ENCODE peak calls at places on chromosome 22, in four cellular contexts. F is K562, P is pancreas, S is brain microvascular endothelial cell. T is an unnamed sample.

GRCh38 chr22:27045103-27045940 is 387.9 kb downstream of the MIAT start:
- DNase-seq in F (no peak), P (peak; percentile 26), S (peak; percentile 65), T (peak; percentile 12)

GRCh38 chr22:26471522-26471921 is 12.1 kb downstream of the HPS4 start:
- DNase-seq in F (no peak), P (no peak), S (peak; percentile 52), T (peak; percentile 94)

GRCh38 chr22:42313204-42313603 is 42.8 kb upstream of the TCF20 start:
- DNase-seq in F (no peak), P (no peak), S (no peak), T (no peak)

GRCh38 chr22:41330169-41330568 is 28.8 kb downstream of the ZC3H7B start:
- DNase-seq in F (no peak), P (no peak), S (no peak), T (no peak)

GRCh38 chr22:45239378-45240136 is 1.1 kb downstream of the KIAA0930 start:
- DNase-seq in F (no peak), P (no peak), S (no peak), T (no peak)

GRCh38 chr22:44743804-44744211 is 8.6 kb upstream of the ARHGAP8 start:
- DNase-seq in F (no peak), P (no peak), S (no peak), T (no peak)

GRCh38 chr22:50186181-50186731 is 543 bp downstream of the TRABD start:
- DNase-seq in F (peak; percentile 52), P (no peak), S (no peak), T (no peak)

GRCh38 chr22:19603767-19604166 is 79.6 kb upstream of the CLDN5 start:
- DNase-seq in F (peak; percentile 51), P (no peak), S (no peak), T (no peak)

GRCh38 chr22:22576244-22576988 is 17.4 kb upstream of the PRAME start:
- DNase-seq in F (peak; percentile 98), P (peak; percentile 12), S (peak; percentile 45), T (no peak)
- TF ChIP-seq CTCF in F (no peak), P (peak; percentile 67), S (peak; percentile 93), T (peak; percentile 97)

DNA sequence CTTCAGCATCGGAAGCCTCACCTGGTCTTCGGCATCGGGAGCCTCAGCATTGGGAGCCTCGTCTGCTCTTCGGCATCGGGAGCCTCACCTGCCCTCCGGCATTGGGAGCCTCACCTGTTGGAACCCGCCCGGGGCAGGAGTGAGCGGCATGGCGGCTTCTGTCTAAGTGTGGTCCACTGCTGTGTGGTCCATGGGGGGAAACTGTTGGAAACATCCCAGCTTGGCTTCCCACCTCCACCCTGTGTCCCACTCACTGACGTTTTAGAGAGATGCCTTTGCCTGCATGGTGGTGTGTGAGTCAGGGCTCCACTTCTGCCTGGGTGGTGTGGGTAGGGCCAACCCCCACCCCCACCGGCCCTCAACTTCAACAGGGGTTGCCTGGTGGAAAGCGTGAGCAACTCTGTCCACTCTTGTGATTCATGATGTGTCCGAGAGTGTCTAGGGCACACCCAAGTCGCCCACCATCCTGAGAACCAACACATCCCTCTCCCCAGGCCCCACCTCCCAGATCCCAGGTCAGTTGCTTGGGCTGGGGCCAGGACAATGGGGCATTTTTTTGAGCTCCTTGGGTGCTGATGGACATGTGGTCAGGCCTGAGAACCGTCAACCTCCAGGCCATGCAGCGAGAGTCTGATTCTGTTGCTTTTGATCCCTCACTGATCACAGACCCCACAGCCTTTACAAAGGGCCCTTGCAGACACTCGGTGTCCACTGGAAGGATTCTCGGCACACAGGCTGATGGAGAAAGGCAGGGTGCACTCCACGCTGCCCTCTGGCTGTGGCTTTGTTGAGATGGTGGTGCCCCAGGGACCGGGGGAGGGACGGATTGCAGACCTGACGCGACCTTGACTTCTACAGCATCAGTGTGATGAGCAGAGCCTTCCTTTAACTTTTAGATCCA is 406.7 kb downstream of the TBC1D22A start:
- DNase-seq in F (no peak), P (peak; percentile 2), S (no peak), T (no peak)
- TF ChIP-seq CTCF in F (peak; percentile 23), P (no peak), S (peak; percentile 53), T (peak; percentile 55)

GRCh38 chr22:21100149-21101032 is 54.6 kb downstream of the LRRC74B start:
- DNase-seq in F (no peak), P (no peak), S (no peak), T (no peak)

GRCh38 chr22:21099578-21099977 is 53.8 kb downstream of the LRRC74B start:
- DNase-seq in F (no peak), P (no peak), S (no peak), T (no peak)

GRCh38 chr22:21094911-21095772 is 49.4 kb downstream of the LRRC74B start:
- DNase-seq in F (no peak), P (no peak), S (no peak), T (no peak)

GRCh38 chr22:21095773-21096107 is 50.0 kb downstream of the LRRC74B start:
- DNase-seq in F (no peak), P (no peak), S (no peak), T (no peak)

GRCh38 chr22:21098099-21098671 is 52.4 kb downstream of the LRRC74B start:
- DNase-seq in F (peak; percentile 76), P (no peak), S (no peak), T (no peak)
- TF ChIP-seq CTCF in F (peak; percentile 94), P (no peak), S (peak; percentile 30), T (peak; percentile 15)

GRCh38 chr22:29480512-29481264 is 670 bp downstream of the NEFH start:
- DNase-seq in F (peak; percentile 78), P (no peak), S (no peak), T (no peak)
- TF ChIP-seq CTCF in F (peak; percentile 65), P (no peak), S (no peak), T (peak; percentile 14)